ENCODE peak calls at places on chromosomes 7 and 10, in nine cellular contexts. G is stimulated activated naive CD8-positive, alpha-beta T cell treated with anti-CD3 and anti-CD28 coated beads, Interleukin-15, Interleukin-2, amounts not matched to agents 100 U/mL and 50 U/mL, for 24 hours; Q is frontal cortex; T is GM03348; U is Panc1; F is cardiac fibroblast; V is DND-41; E is KBM-7; K is fibroblast of the aortic adventitia. H is an unnamed sample.

GRCh38 chr7:68176974-68177373 is 1180.3 kb downstream of the TYW1 start:
- DNase-seq in G (peak; percentile 17), Q (peak; percentile 53), T (peak; percentile 81), U (peak; percentile 36), F (peak; percentile 55), V (peak; percentile 46), E (peak; percentile 63), K (peak; percentile 14), H (peak; percentile 30)

GRCh38 chr7:129784783-129785456 is 167.8 kb downstream of the UBE2H start:
- DNase-seq in G (peak; percentile 38), Q (no peak), T (no peak), U (no peak), F (no peak), V (no peak), E (peak; percentile 46), K (no peak), H (no peak)

GRCh38 chr10:125812128-125812527 is 10.9 kb downstream of the UROS start:
- DNase-seq in G (no peak), Q (no peak), T (peak; percentile 34), U (no peak), F (peak; percentile 16), V (no peak), E (no peak), K (peak; percentile 29), H (no peak)

GRCh38 chr10:71302874-71303568 is 16.0 kb upstream of the SLC29A3 start:
- DNase-seq in G (no peak), Q (peak; percentile 52), T (peak; percentile 67), U (peak; percentile 24), F (peak; percentile 66), V (peak; percentile 21), E (peak; percentile 69), K (peak; percentile 64), H (peak; percentile 28)

GRCh38 chr7:30726296-30727006 is 25.5 kb upstream of the INMT start:
- DNase-seq in G (peak; percentile 24), Q (no peak), T (no peak), U (no peak), F (no peak), V (peak; percentile 53), E (no peak), K (no peak), H (no peak)

GRCh38 chr10:124285587-124286527 is 132.9 kb downstream of the OAT start:
- DNase-seq in G (no peak), Q (no peak), T (no peak), U (no peak), F (peak; percentile 53), V (no peak), E (no peak), K (peak; percentile 7), H (no peak)

GRCh38 chr7:45415265-45415664 is 158.9 kb upstream of the ADCY1 start:
- DNase-seq in G (no peak), Q (no peak), T (no peak), U (no peak), F (no peak), V (no peak), E (no peak), K (no peak), H (no peak)

GRCh38 chr7:45185864-45186250 is 28.3 kb downstream of the RAMP3 start:
- DNase-seq in G (no peak), Q (peak; percentile 14), T (no peak), U (no peak), F (no peak), V (no peak), E (no peak), K (no peak), H (no peak)

GRCh38 chr10:122020202-122020601 is 31.2 kb downstream of the TACC2 start:
- DNase-seq in G (no peak), Q (no peak), T (no peak), U (no peak), F (no peak), V (no peak), E (no peak), K (no peak), H (no peak)

GRCh38 chr10:123213192-123213591 is 59.0 kb downstream of the BUB3 start:
- DNase-seq in G (no peak), Q (no peak), T (no peak), U (no peak), F (no peak), V (no peak), E (no peak), K (no peak), H (no peak)

GRCh38 chr10:72693599-72693915 is 1.6 kb downstream of the MCU start:
- DNase-seq in G (no peak), Q (no peak), T (no peak), U (no peak), F (no peak), V (no peak), E (no peak), K (peak; percentile 40), H (no peak)

GRCh38 chr7:150367677-150368097 is 935 bp upstream of the REPIN1 start:
- DNase-seq in G (no peak), Q (no peak), T (no peak), U (no peak), F (no peak), V (no peak), E (no peak), K (no peak), H (peak; percentile 30)

GRCh38 chr7:30134011-30134410 is 775 bp upstream of the MTURN start:
- DNase-seq in G (no peak), Q (no peak), T (no peak), U (no peak), F (no peak), V (no peak), E (no peak), K (no peak), H (no peak)

GRCh38 chr7:157006205-157006747 is 4.2 kb downstream of the MNX1 start:
- DNase-seq in G (peak; percentile 15), Q (no peak), T (no peak), U (no peak), F (no peak), V (no peak), E (no peak), K (no peak), H (no peak)

GRCh38 chr7:123260428-123260960 is 60.7 kb upstream of the SLC13A1 start:
- DNase-seq in G (no peak), Q (no peak), T (no peak), U (no peak), F (no peak), V (no peak), E (no peak), K (no peak), H (no peak)

GRCh38 chr10:119357389-119358139 is 150.2 kb downstream of the GRK5 start:
- DNase-seq in G (no peak), Q (no peak), T (no peak), U (no peak), F (no peak), V (no peak), E (no peak), K (peak; percentile 59), H (no peak)

GRCh38 chr10:33542747-33543505 is 208.5 kb upstream of the NRP1 start:
- DNase-seq in G (no peak), Q (no peak), T (no peak), U (no peak), F (peak; percentile 61), V (no peak), E (no peak), K (peak; percentile 37), H (peak; percentile 71)

GRCh38 chr7:125136755-125137547 is 207.3 kb upstream of the POT1 start:
- DNase-seq in G (no peak), Q (no peak), T (no peak), U (peak; percentile 91), F (peak; percentile 85), V (no peak), E (no peak), K (peak; percentile 80), H (no peak)

GRCh38 chr7:3561908-3562307 is 260.9 kb downstream of the SDK1 start:
- DNase-seq in G (no peak), Q (no peak), T (no peak), U (no peak), F (no peak), V (no peak), E (no peak), K (no peak), H (no peak)

GRCh38 chr7:83162402-83163256 is at the start of gene PCLO:
- DNase-seq in G (peak; percentile 66), Q (peak; percentile 55), T (peak; percentile 45), U (peak; percentile 62), F (peak; percentile 19), V (no peak), E (peak; percentile 78), K (no peak), H (peak; percentile 30)

GRCh38 chr7:20713792-20714191 is 72.9 kb downstream of the SP8 start:
- DNase-seq in G (no peak), Q (no peak), T (no peak), U (no peak), F (no peak), V (no peak), E (no peak), K (no peak), H (no peak)

GRCh38 chr7:29003703-29004102 is 45.6 kb upstream of the TRIL start:
- DNase-seq in G (no peak), Q (no peak), T (no peak), U (no peak), F (no peak), V (no peak), E (no peak), K (no peak), H (no peak)

GRCh38 chr7:37395618-37396259 is 52.9 kb downstream of the ELMO1 start:
- DNase-seq in G (no peak), Q (no peak), T (no peak), U (no peak), F (no peak), V (no peak), E (no peak), K (no peak), H (no peak)

GRCh38 chr10:35424680-35425285 is 88.5 kb downstream of the CCNY start:
- DNase-seq in G (no peak), Q (no peak), T (no peak), U (no peak), F (no peak), V (no peak), E (no peak), K (no peak), H (no peak)

GRCh38 chr7:76048668-76048988 is 722 bp downstream of the MDH2 start:
- DNase-seq in G (peak; percentile 30), Q (no peak), T (no peak), U (no peak), F (no peak), V (peak; percentile 32), E (no peak), K (no peak), H (no peak)

GRCh38 chr10:118844731-118845573 is 90.2 kb upstream of the CACUL1 start:
- DNase-seq in G (no peak), Q (no peak), T (no peak), U (no peak), F (peak; percentile 25), V (no peak), E (no peak), K (peak; percentile 5), H (no peak)

GRCh38 chr10:28135258-28135657 is 136.4 kb upstream of the ODAD2 start:
- DNase-seq in G (no peak), Q (no peak), T (peak; percentile 15), U (no peak), F (peak; percentile 6), V (no peak), E (no peak), K (no peak), H (no peak)

GRCh38 chr10:76491216-76491615 is 1059.8 kb downstream of the LRMDA start:
- DNase-seq in G (no peak), Q (no peak), T (no peak), U (no peak), F (peak; percentile 73), V (no peak), E (no peak), K (peak; percentile 81), H (no peak)

GRCh38 chr7:44286182-44286617 is 39.2 kb downstream of the CAMK2B start:
- DNase-seq in G (no peak), Q (no peak), T (no peak), U (no peak), F (no peak), V (no peak), E (no peak), K (no peak), H (no peak)

GRCh38 chr10:98001736-98002135 is 28.7 kb downstream of the CRTAC1 start:
- DNase-seq in G (no peak), Q (no peak), T (no peak), U (no peak), F (no peak), V (no peak), E (no peak), K (no peak), H (no peak)

GRCh38 chr7:45888185-45888992 is at the start of gene IGFBP1:
- DNase-seq in G (no peak), Q (peak; percentile 52), T (peak; percentile 58), U (no peak), F (no peak), V (no peak), E (no peak), K (no peak), H (no peak)

H was measured in keratinocyte.